ENCODE peak calls at places on chromosomes 13 and 19, in six cellular contexts. C is effector CD4-positive, alpha-beta T cell; V is esophagus squamous epithelium; J is NCI-H69; Z is stimulated activated CD4-positive, alpha-beta T cell treated with anti-CD3 and anti-CD28 coated beads, Interleukin-15, amount 100 ng/mL, for 24 hours; T is choroid plexus epithelial cell. B is an unnamed sample.

GRCh38 chr19:16274466-16274865 is 50.2 kb upstream of the KLF2 start:
- DNase-seq in C (no peak), V (no peak), J (no peak), Z (no peak), T (no peak), B (no peak)

GRCh38 chr13:100024023-100024422 is 42.4 kb downstream of the ZIC2 start:
- DNase-seq in C (no peak), V (no peak), J (no peak), Z (no peak), T (no peak), B (no peak)

GRCh38 chr19:38919837-38920528 is 8.0 kb upstream of the CCER2 start:
- DNase-seq in C (no peak), V (no peak), J (no peak), Z (no peak), T (no peak), B (no peak)

GRCh38 chr19:42441047-42441440 is 1.7 kb downstream of the CXCL17 start:
- DNase-seq in C (no peak), V (no peak), J (peak), Z (no peak), T (no peak), B (no peak)

GRCh38 chr13:74129500-74130144 is 4.6 kb downstream of the KLF12 start:
- DNase-seq in C (peak), V (no peak), J (peak), Z (peak), T (peak), B (no peak)

GRCh38 chr13:75480691-75481175 is 1.2 kb downstream of the TBC1D4 start:
- DNase-seq in C (no peak), V (no peak), J (peak), Z (peak), T (peak), B (peak)

GRCh38 chr13:23467048-23467931 is 33.8 kb upstream of the SACS start:
- DNase-seq in C (no peak), V (no peak), J (peak), Z (no peak), T (peak), B (peak)

GRCh38 chr13:54317722-54318121 is 1289.1 kb downstream of the OLFM4 start:
- DNase-seq in C (no peak), V (no peak), J (no peak), Z (no peak), T (no peak), B (no peak)

GRCh38 chr13:101283782-101284181 is 132.5 kb downstream of the NALCN start:
- DNase-seq in C (no peak), V (no peak), J (no peak), Z (no peak), T (no peak), B (no peak)

GRCh38 chr19:18438331-18439024 is 545 bp upstream of the ISYNA1 start:
- DNase-seq in C (no peak), V (no peak), J (peak), Z (no peak), T (peak), B (no peak)

GRCh38 chr13:97600438-97601080 is 166.6 kb downstream of the RAP2A start:
- DNase-seq in C (no peak), V (no peak), J (no peak), Z (no peak), T (peak), B (peak)

GRCh38 chr19:43695985-43696729 is 19.7 kb upstream of the IRGC start:
- DNase-seq in C (no peak), V (no peak), J (no peak), Z (no peak), T (no peak), B (no peak)

GRCh38 chr13:44104969-44105368 is 225.3 kb downstream of the LACC1 start:
- DNase-seq in C (no peak), V (no peak), J (no peak), Z (no peak), T (no peak), B (no peak)

GRCh38 chr13:92187378-92187989 is 789.1 kb downstream of the GPC5 start:
- DNase-seq in C (no peak), V (no peak), J (peak), Z (peak), T (peak), B (peak)

GRCh38 chr13:43872181-43872580 is 7.4 kb downstream of the CCDC122 start:
- DNase-seq in C (no peak), V (no peak), J (no peak), Z (no peak), T (no peak), B (peak)

GRCh38 chr19:32339988-32340874 is 5.2 kb upstream of the ZNF507 start:
- DNase-seq in C (peak), V (no peak), J (peak), Z (peak), T (peak), B (peak)

GRCh38 chr13:31050486-31051400 is 111.0 kb downstream of the HSPH1 start:
- DNase-seq in C (no peak), V (no peak), J (peak), Z (no peak), T (peak), B (peak)